ENCODE peak calls at places on chromosome 12, in nine cellular contexts. U is AG09319; O is hippocampal formation; N is CD4-positive, CD25-positive, alpha-beta regulatory T cell; Z is cardiac muscle cell; C is NCI-H510A treated with DMSO at 0.1 percent for 48 hours; W is small intestine; B is GM12865; A is NCI-H1048. F is an unnamed sample.

GRCh38 chr12:12194206-12194605 is 72.6 kb downstream of the LRP6 start:
- DNase-seq in O (no peak), C (no peak), N (no peak), U (no peak), A (no peak), Z (no peak), B (no peak), W (no peak), F (no peak)

GRCh38 chr12:53466640-53467039 is 14.7 kb downstream of the PCBP2 start:
- DNase-seq in A (no peak), W (no peak), U (no peak), Z (no peak), B (no peak), O (no peak), C (no peak), N (no peak), F (no peak)

GRCh38 chr12:10310926-10311705 is 3.4 kb downstream of the KLRD1 start:
- DNase-seq in A (no peak), N (peak), C (no peak), B (no peak), O (no peak), Z (no peak), W (no peak), U (no peak), F (no peak)

GRCh38 chr12:56128669-56129209 is 672 bp downstream of the ESYT1 start:
- DNase-seq in N (no peak), W (no peak), O (no peak), C (no peak), B (peak), Z (peak), U (no peak), A (no peak), F (no peak)

GRCh38 chr12:105733579-105733978 is 403.1 kb downstream of the C12orf75 start:
- DNase-seq in B (no peak), U (no peak), N (no peak), C (peak), Z (no peak), W (no peak), O (no peak), A (no peak), F (no peak)

GRCh38 chr12:2375871-2376270 is 323.1 kb downstream of the CACNA1C start:
- DNase-seq in W (no peak), N (no peak), O (no peak), U (no peak), A (no peak), Z (no peak), C (no peak), B (no peak), F (no peak)

GRCh38 chr12:111748867-111749266 is 17.9 kb upstream of the ALDH2 start:
- DNase-seq in Z (no peak), A (no peak), B (no peak), U (no peak), N (no peak), W (no peak), C (no peak), O (no peak), F (no peak)

GRCh38 chr12:104672501-104673265 is 215.9 kb downstream of the CHST11 start:
- DNase-seq in C (no peak), B (no peak), N (no peak), W (no peak), O (no peak), U (no peak), A (no peak), Z (no peak), F (peak)

GRCh38 chr12:91331371-91331770 is 148.8 kb upstream of the DCN start:
- DNase-seq in W (no peak), A (no peak), U (no peak), O (no peak), Z (no peak), N (no peak), B (no peak), C (no peak), F (no peak)

GRCh38 chr12:46387697-46388096 is 15.1 kb upstream of the SLC38A2 start:
- DNase-seq in B (peak), Z (no peak), C (no peak), N (peak), W (no peak), O (no peak), A (no peak), U (no peak), F (no peak)

GRCh38 chr12:11992515-11992914 is 78.2 kb upstream of the BCL2L14 start:
- DNase-seq in B (no peak), U (no peak), A (no peak), W (no peak), C (no peak), O (no peak), Z (no peak), N (no peak), F (no peak)

GRCh38 chr12:110317921-110318320 is 36.9 kb downstream of the ATP2A2 start:
- DNase-seq in Z (no peak), N (no peak), C (no peak), B (no peak), A (no peak), U (no peak), O (no peak), W (no peak), F (no peak)

GRCh38 chr12:109934026-109934425 is 34.0 kb downstream of the TCHP start:
- DNase-seq in O (no peak), N (peak), Z (no peak), W (peak), A (no peak), B (peak), C (peak), U (no peak), F (no peak)

GRCh38 chr12:49538740-49539403 is at the start of gene KCNH3:
- DNase-seq in C (peak), B (peak), A (peak), O (peak), W (peak), N (peak), U (peak), Z (peak), F (peak)

GRCh38 chr12:122021822-122022392 is at the start of gene BCL7A:
- DNase-seq in A (peak), Z (peak), B (peak), C (peak), N (peak), W (peak), U (peak), O (peak), F (peak)

GRCh38 chr12:97595936-97596335 is 133.3 kb downstream of the RMST start:
- DNase-seq in Z (no peak), O (no peak), C (no peak), W (peak), A (no peak), U (no peak), B (no peak), N (no peak), F (no peak)

GRCh38 chr12:47849261-47849660 is 29.6 kb upstream of the HDAC7 start:
- DNase-seq in O (no peak), U (no peak), W (no peak), B (no peak), N (no peak), Z (no peak), A (no peak), C (no peak), F (no peak)

GRCh38 chr12:47900480-47901129 is 4.2 kb downstream of the VDR start:
- DNase-seq in C (peak), B (peak), N (peak), Z (no peak), U (no peak), W (peak), A (no peak), O (no peak), F (no peak)

GRCh38 chr12:124426594-124427550 is 132.0 kb downstream of the RFLNA start:
- DNase-seq in B (no peak), C (no peak), W (no peak), O (no peak), Z (no peak), U (no peak), N (no peak), A (no peak), F (no peak)

GRCh38 chr12:113747048-113747447 is 219.1 kb downstream of the RBM19 start:
- DNase-seq in N (no peak), C (no peak), Z (no peak), B (no peak), O (no peak), A (no peak), U (no peak), W (no peak), F (no peak)

GRCh38 chr12:34390846-34391700 is 368.8 kb downstream of the ALG10 start:
- DNase-seq in U (no peak), W (no peak), N (no peak), O (no peak), A (no peak), B (no peak), Z (no peak), C (no peak), F (no peak)

GRCh38 chr12:51127050-51127729 is 43.8 kb upstream of the CSRNP2 start:
- DNase-seq in N (no peak), A (no peak), U (no peak), W (no peak), Z (no peak), B (no peak), C (no peak), O (no peak), F (no peak)

GRCh38 chr12:44976246-44976645 is 74.7 kb downstream of the DBX2 start:
- DNase-seq in C (no peak), N (no peak), W (no peak), U (no peak), B (no peak), A (no peak), Z (no peak), O (no peak), F (no peak)

GRCh38 chr12:52806821-52807543 is 6.9 kb downstream of the KRT4 start:
- DNase-seq in N (no peak), O (no peak), Z (no peak), U (no peak), W (no peak), A (no peak), C (no peak), B (no peak), F (no peak)

F was measured in mucosa of gallbladder.